ENCODE peak calls at places on chromosome 21, in five cellular contexts. One of them, this sample, is unnamed.

GRCh38 chr21:41987310-41987709 is 22.9 kb downstream of the ZBTB21 start:
- DNase-seq in Panc1: no peak
- DNase-seq in MCF 10A: no peak
- DNase-seq in heart right ventricle: no peak
- DNase-seq in cardiac fibroblast: no peak
- DNase-seq in this sample: no peak

GRCh38 chr21:35375115-35375514 is 326.0 kb upstream of the RUNX1 start:
- DNase-seq in Panc1: no peak
- DNase-seq in MCF 10A: peak
- DNase-seq in heart right ventricle: no peak
- DNase-seq in cardiac fibroblast: peak
- DNase-seq in this sample: no peak

GRCh38 chr21:36422279-36423098 is 37.3 kb downstream of the CHAF1B start:
- DNase-seq in Panc1: no peak
- DNase-seq in MCF 10A: peak
- DNase-seq in heart right ventricle: peak
- DNase-seq in cardiac fibroblast: peak
- DNase-seq in this sample: peak

GRCh38 chr21:20996421-20997307 is 1.5 kb upstream of the NCAM2 start:
- DNase-seq in Panc1: no peak
- DNase-seq in MCF 10A: peak
- DNase-seq in heart right ventricle: no peak
- DNase-seq in cardiac fibroblast: peak
- DNase-seq in this sample: no peak

GRCh38 chr21:34768326-34768725 is 99.5 kb downstream of the CLIC6 start:
- DNase-seq in Panc1: no peak
- DNase-seq in MCF 10A: no peak
- DNase-seq in heart right ventricle: no peak
- DNase-seq in cardiac fibroblast: no peak
- DNase-seq in this sample: no peak

GRCh38 chr21:26389971-26390641 is 183.0 kb downstream of the CYYR1 start:
- DNase-seq in Panc1: peak
- DNase-seq in MCF 10A: peak
- DNase-seq in heart right ventricle: no peak
- DNase-seq in cardiac fibroblast: peak
- DNase-seq in this sample: no peak

GRCh38 chr21:25107708-25108107 is 499.6 kb downstream of the MRPL39 start:
- DNase-seq in Panc1: no peak
- DNase-seq in MCF 10A: peak
- DNase-seq in heart right ventricle: no peak
- DNase-seq in cardiac fibroblast: peak
- DNase-seq in this sample: no peak

GRCh38 chr21:15496896-15497295 is 232.9 kb upstream of the USP25 start:
- DNase-seq in Panc1: no peak
- DNase-seq in MCF 10A: no peak
- DNase-seq in heart right ventricle: no peak
- DNase-seq in cardiac fibroblast: no peak
- DNase-seq in this sample: no peak

GRCh38 chr21:26952274-26953066 is 14.4 kb downstream of the ADAMTS5 start:
- DNase-seq in Panc1: no peak
- DNase-seq in MCF 10A: no peak
- DNase-seq in heart right ventricle: no peak
- DNase-seq in cardiac fibroblast: no peak
- DNase-seq in this sample: no peak

GRCh38 chr21:41751621-41752020 is 15.2 kb downstream of the RIPK4 start:
- DNase-seq in Panc1: no peak
- DNase-seq in MCF 10A: peak
- DNase-seq in heart right ventricle: no peak
- DNase-seq in cardiac fibroblast: no peak
- DNase-seq in this sample: no peak

GRCh38 chr21:28294046-28294445 is 698.6 kb downstream of the LTN1 start:
- DNase-seq in Panc1: no peak
- DNase-seq in MCF 10A: no peak
- DNase-seq in heart right ventricle: no peak
- DNase-seq in cardiac fibroblast: peak
- DNase-seq in this sample: no peak

GRCh38 chr21:35573472-35574389 is 486.6 kb downstream of the SETD4 start:
- DNase-seq in Panc1: no peak
- DNase-seq in MCF 10A: peak
- DNase-seq in heart right ventricle: no peak
- DNase-seq in cardiac fibroblast: no peak
- DNase-seq in this sample: no peak

GRCh38 chr21:16407403-16408279 is 677.9 kb downstream of the USP25 start:
- DNase-seq in Panc1: no peak
- DNase-seq in MCF 10A: no peak
- DNase-seq in heart right ventricle: no peak
- DNase-seq in cardiac fibroblast: no peak
- DNase-seq in this sample: no peak

GRCh38 chr21:35398366-35398982 is 349.4 kb upstream of the RUNX1 start:
- DNase-seq in Panc1: peak
- DNase-seq in MCF 10A: no peak
- DNase-seq in heart right ventricle: no peak
- DNase-seq in cardiac fibroblast: no peak
- DNase-seq in this sample: no peak

GRCh38 chr21:41783476-41784150 is 16.8 kb upstream of the RIPK4 start:
- DNase-seq in Panc1: no peak
- DNase-seq in MCF 10A: peak
- DNase-seq in heart right ventricle: no peak
- DNase-seq in cardiac fibroblast: no peak
- DNase-seq in this sample: no peak

GRCh38 chr21:31457675-31458074 is 113.6 kb upstream of the TIAM1 start:
- DNase-seq in Panc1: no peak
- DNase-seq in MCF 10A: peak
- DNase-seq in heart right ventricle: no peak
- DNase-seq in cardiac fibroblast: no peak
- DNase-seq in this sample: no peak

GRCh38 chr21:37165606-37166005 is 92.6 kb downstream of the TTC3 start:
- DNase-seq in Panc1: no peak
- DNase-seq in MCF 10A: no peak
- DNase-seq in heart right ventricle: no peak
- DNase-seq in cardiac fibroblast: no peak
- DNase-seq in this sample: no peak

GRCh38 chr21:35922618-35923017 is 137.7 kb downstream of the SETD4 start:
- DNase-seq in Panc1: no peak
- DNase-seq in MCF 10A: no peak
- DNase-seq in heart right ventricle: no peak
- DNase-seq in cardiac fibroblast: peak
- DNase-seq in this sample: no peak

GRCh38 chr21:15151385-15152103 is 86.7 kb upstream of the NRIP1 start:
- DNase-seq in Panc1: no peak
- DNase-seq in MCF 10A: peak
- DNase-seq in heart right ventricle: no peak
- DNase-seq in cardiac fibroblast: no peak
- DNase-seq in this sample: no peak

GRCh38 chr21:34802180-34802899 is 133.5 kb downstream of the CLIC6 start:
- DNase-seq in Panc1: no peak
- DNase-seq in MCF 10A: peak
- DNase-seq in heart right ventricle: no peak
- DNase-seq in cardiac fibroblast: peak
- DNase-seq in this sample: no peak

GRCh38 chr21:41235214-41235613 is 67.3 kb downstream of the BACE2 start:
- DNase-seq in Panc1: no peak
- DNase-seq in MCF 10A: no peak
- DNase-seq in heart right ventricle: no peak
- DNase-seq in cardiac fibroblast: no peak
- DNase-seq in this sample: no peak

GRCh38 chr21:17859661-17860060 is 40.5 kb upstream of the C21orf91 start:
- DNase-seq in Panc1: no peak
- DNase-seq in MCF 10A: no peak
- DNase-seq in heart right ventricle: no peak
- DNase-seq in cardiac fibroblast: no peak
- DNase-seq in this sample: no peak

GRCh38 chr21:34732388-34732821 is 63.6 kb downstream of the CLIC6 start:
- DNase-seq in Panc1: no peak
- DNase-seq in MCF 10A: peak
- DNase-seq in heart right ventricle: no peak
- DNase-seq in cardiac fibroblast: no peak
- DNase-seq in this sample: no peak

GRCh38 chr21:41653944-41654625 is 112.8 kb downstream of the RIPK4 start:
- DNase-seq in Panc1: no peak
- DNase-seq in MCF 10A: peak
- DNase-seq in heart right ventricle: no peak
- DNase-seq in cardiac fibroblast: peak
- DNase-seq in this sample: no peak

GRCh38 chr21:42300956-42301355 is 14.3 kb downstream of the TFF3 start:
- DNase-seq in Panc1: no peak
- DNase-seq in MCF 10A: no peak
- DNase-seq in heart right ventricle: no peak
- DNase-seq in cardiac fibroblast: no peak
- DNase-seq in this sample: no peak

GRCh38 chr21:15775981-15776380 is 46.2 kb downstream of the USP25 start:
- DNase-seq in Panc1: no peak
- DNase-seq in MCF 10A: peak
- DNase-seq in heart right ventricle: no peak
- DNase-seq in cardiac fibroblast: peak
- DNase-seq in this sample: no peak

DNA sequence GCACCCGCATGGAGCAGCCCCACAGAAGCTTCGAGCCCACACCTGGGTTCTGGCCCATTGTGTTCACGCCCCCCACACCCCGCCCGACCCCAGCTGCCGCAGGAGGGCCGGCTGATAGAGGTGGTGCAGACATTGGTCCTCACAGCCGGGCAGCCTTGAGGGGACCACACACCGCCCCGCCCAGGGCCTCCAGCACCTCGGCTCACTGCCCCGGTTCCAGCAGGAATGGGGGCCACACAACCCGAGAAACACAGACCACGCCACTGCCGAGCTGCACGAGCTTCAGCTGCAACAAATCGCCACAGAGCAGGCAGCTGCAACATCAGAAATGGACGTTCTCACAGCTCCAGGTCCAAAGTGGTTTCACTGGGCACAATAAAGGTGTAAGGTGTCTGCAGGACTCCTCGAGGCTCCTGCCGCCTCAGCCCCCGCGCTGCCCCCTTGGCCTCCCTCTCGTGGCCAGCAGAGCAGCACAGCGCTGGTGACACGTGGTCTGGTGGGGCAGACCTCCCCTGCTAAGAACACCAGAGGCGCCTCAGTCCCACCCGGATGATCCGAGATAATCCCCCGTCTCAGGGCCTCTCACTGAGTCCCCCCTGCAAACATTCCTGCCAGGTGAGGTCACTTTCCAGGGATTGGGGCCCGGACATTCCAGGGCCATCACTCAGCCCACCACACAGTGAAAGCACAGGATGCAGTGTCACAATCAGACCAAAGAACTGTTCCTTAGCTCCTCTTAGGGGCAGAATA is 62.3 kb upstream of the ADARB1 start:
- DNase-seq in Panc1: peak
- DNase-seq in MCF 10A: peak
- DNase-seq in heart right ventricle: no peak
- DNase-seq in cardiac fibroblast: peak
- DNase-seq in this sample: peak
- TF ChIP-seq CTCF in Panc1: no peak
- TF ChIP-seq CTCF in MCF 10A: no peak
- TF ChIP-seq CTCF in heart right ventricle: peak
- TF ChIP-seq CTCF in cardiac fibroblast: no peak
- TF ChIP-seq CTCF in this sample: no peak

DNA sequence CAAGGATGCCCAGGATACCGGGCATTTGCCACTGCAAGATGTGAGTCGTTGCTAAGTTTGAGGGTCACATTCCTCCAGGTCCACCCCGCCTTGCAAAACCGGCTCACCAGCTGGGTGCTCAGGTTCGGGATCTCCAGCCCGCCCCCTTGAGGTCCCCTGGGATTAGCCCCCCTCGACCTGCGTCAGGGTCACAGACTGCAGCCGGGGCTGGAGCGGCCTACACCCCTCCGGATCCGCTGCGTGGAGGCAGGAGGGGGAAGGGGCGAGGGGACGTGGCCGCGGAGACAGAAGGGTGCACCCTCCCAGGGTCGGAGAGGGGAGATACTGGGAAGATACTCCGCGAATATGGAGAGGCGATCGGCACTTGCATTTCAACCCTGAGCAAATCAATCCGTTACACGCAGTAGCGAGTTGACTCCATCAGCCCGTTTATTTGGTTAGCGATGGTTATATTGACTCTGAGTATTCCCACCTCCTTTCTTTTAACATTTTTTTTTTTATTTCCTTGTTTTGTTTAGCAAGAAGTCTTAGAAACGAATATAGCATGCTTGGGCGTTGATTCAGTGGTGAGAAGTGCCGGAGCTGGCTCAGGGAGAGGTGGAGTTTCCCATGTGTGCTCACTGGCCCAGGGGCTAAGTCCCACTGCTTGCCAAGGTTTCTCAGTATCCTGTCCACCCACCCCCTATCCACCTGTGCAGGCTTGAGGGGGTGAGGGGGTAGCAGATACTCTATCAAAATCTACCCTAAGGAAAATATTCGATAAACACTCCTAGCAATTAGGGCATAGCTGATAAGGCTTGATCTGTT is 983 bp downstream of the IFNAR2 start:
- DNase-seq in Panc1: no peak
- DNase-seq in MCF 10A: peak
- DNase-seq in heart right ventricle: peak
- DNase-seq in cardiac fibroblast: peak
- DNase-seq in this sample: peak
- TF ChIP-seq CTCF in Panc1: peak
- TF ChIP-seq CTCF in MCF 10A: no peak
- TF ChIP-seq CTCF in heart right ventricle: peak
- TF ChIP-seq CTCF in cardiac fibroblast: no peak
- TF ChIP-seq CTCF in this sample: peak

GRCh38 chr21:39119696-39120290 is 63.5 kb downstream of the PSMG1 start:
- DNase-seq in Panc1: no peak
- DNase-seq in MCF 10A: no peak
- DNase-seq in heart right ventricle: no peak
- DNase-seq in cardiac fibroblast: no peak
- DNase-seq in this sample: no peak

GRCh38 chr21:39123375-39123774 is 59.9 kb downstream of the PSMG1 start:
- DNase-seq in Panc1: no peak
- DNase-seq in MCF 10A: no peak
- DNase-seq in heart right ventricle: no peak
- DNase-seq in cardiac fibroblast: no peak
- DNase-seq in this sample: no peak

GRCh38 chr21:39118604-39119215 is 64.5 kb downstream of the PSMG1 start:
- DNase-seq in Panc1: no peak
- DNase-seq in MCF 10A: no peak
- DNase-seq in heart right ventricle: no peak
- DNase-seq in cardiac fibroblast: no peak
- DNase-seq in this sample: no peak

GRCh38 chr21:39121600-39122355 is 61.5 kb downstream of the PSMG1 start:
- DNase-seq in Panc1: no peak
- DNase-seq in MCF 10A: no peak
- DNase-seq in heart right ventricle: no peak
- DNase-seq in cardiac fibroblast: no peak
- DNase-seq in this sample: no peak

GRCh38 chr21:39120876-39121599 is 62.2 kb downstream of the PSMG1 start:
- DNase-seq in Panc1: no peak
- DNase-seq in MCF 10A: peak
- DNase-seq in heart right ventricle: no peak
- DNase-seq in cardiac fibroblast: no peak
- DNase-seq in this sample: no peak
- TF ChIP-seq CTCF in Panc1: no peak
- TF ChIP-seq CTCF in MCF 10A: no peak
- TF ChIP-seq CTCF in heart right ventricle: no peak
- TF ChIP-seq CTCF in cardiac fibroblast: no peak
- TF ChIP-seq CTCF in this sample: peak

DNA sequence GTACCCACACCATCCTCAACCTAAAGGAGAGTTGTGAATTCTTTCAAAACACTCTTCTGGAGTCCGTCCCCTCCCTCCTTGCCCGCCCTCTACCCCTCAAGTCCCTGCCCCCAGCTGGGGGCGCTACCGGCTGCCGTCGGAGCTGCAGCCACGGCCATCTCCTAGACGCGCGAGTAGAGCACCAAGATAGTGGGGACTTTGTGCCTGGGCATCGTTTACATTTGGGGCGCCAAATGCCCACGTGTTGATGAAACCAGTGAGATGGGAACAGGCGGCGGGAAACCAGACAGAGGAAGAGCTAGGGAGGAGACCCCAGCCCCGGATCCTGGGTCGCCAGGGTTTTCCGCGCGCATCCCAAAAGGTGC is 647 bp upstream of the OLIG2 start:
- DNase-seq in Panc1: no peak
- DNase-seq in MCF 10A: no peak
- DNase-seq in heart right ventricle: no peak
- DNase-seq in cardiac fibroblast: no peak
- DNase-seq in this sample: no peak
- TF ChIP-seq CTCF in Panc1: no peak
- TF ChIP-seq CTCF in MCF 10A: no peak
- TF ChIP-seq CTCF in heart right ventricle: no peak
- TF ChIP-seq CTCF in cardiac fibroblast: no peak
- TF ChIP-seq CTCF in this sample: peak

This sample was measured in progenitor cell of endocrine pancreas.